ENCODE peak calls at places on chromosome 1, in ten cellular contexts. I is cardiac muscle cell, W is choroid plexus epithelial cell, A is heart left ventricle, D is fibroblast of pulmonary artery, V is astrocyte of the cerebellum, Q is pancreas, E is left ventricle myocardium inferior, N is HFF-Myc, Y is bronchial epithelial cell. F is an unnamed sample.

GRCh38 chr1:46575300-46575699 is 23.9 kb upstream of the KNCN start:
- DNase-seq in E (no peak), Y (no peak), I (no peak), A (no peak), N (no peak), W (no peak), Q (no peak), D (no peak), V (no peak), F (no peak)

GRCh38 chr1:51549901-51550300 is 30.8 kb upstream of the EPS15 start:
- DNase-seq in E (no peak), Q (no peak), I (no peak), V (no peak), D (no peak), W (no peak), A (no peak), Y (no peak), N (no peak), F (no peak)

GRCh38 chr1:11434506-11434905 is 44.4 kb upstream of the DISP3 start:
- DNase-seq in N (no peak), W (no peak), E (no peak), Q (no peak), D (no peak), A (no peak), Y (no peak), I (no peak), V (no peak), F (no peak)

GRCh38 chr1:206987873-206988272 is 17.6 kb upstream of the FCAMR start:
- DNase-seq in I (no peak), V (no peak), A (no peak), W (no peak), Y (no peak), D (no peak), Q (no peak), E (no peak), N (no peak), F (no peak)

GRCh38 chr1:41802532-41803501 is 115.9 kb downstream of the HIVEP3 start:
- DNase-seq in W (peak), D (no peak), A (peak), Y (peak), I (no peak), E (peak), Q (no peak), N (no peak), V (no peak), F (peak)

GRCh38 chr1:210739627-210740026 is 394.3 kb downstream of the KCNH1 start:
- DNase-seq in V (no peak), I (peak), W (no peak), Y (no peak), D (no peak), Q (no peak), N (no peak), E (no peak), A (no peak), F (no peak)

GRCh38 chr1:66331641-66332523 is 202.1 kb upstream of the SGIP1 start:
- DNase-seq in D (peak), A (peak), I (peak), Y (peak), Q (peak), V (peak), E (peak), W (peak), N (peak), F (peak)

GRCh38 chr1:103160281-103160680 is 52.0 kb upstream of the COL11A1 start:
- DNase-seq in W (peak), I (no peak), Y (no peak), N (no peak), E (no peak), D (no peak), A (no peak), Q (no peak), V (no peak), F (no peak)

GRCh38 chr1:58585166-58585565 is 8.1 kb upstream of the TACSTD2 start:
- DNase-seq in W (no peak), Y (peak), E (no peak), Q (no peak), I (no peak), V (no peak), A (no peak), D (no peak), N (no peak), F (no peak)

GRCh38 chr1:169115891-169116585 is 9.5 kb downstream of the ATP1B1 start:
- DNase-seq in D (peak), E (peak), A (peak), Q (peak), I (peak), V (no peak), W (peak), N (no peak), Y (peak), F (peak)

GRCh38 chr1:230113605-230114241 is 46.7 kb downstream of the GALNT2 start:
- DNase-seq in E (no peak), W (peak), A (peak), D (peak), V (no peak), I (no peak), Y (peak), N (peak), Q (no peak), F (no peak)

GRCh38 chr1:224505454-224506093 is 71.0 kb upstream of the WDR26 start:
- DNase-seq in A (no peak), Y (no peak), N (no peak), D (no peak), Q (no peak), E (no peak), W (no peak), I (no peak), V (no peak), F (no peak)

GRCh38 chr1:205470131-205470530 is 14.3 kb upstream of the BLACAT1 start:
- DNase-seq in V (no peak), A (no peak), E (no peak), N (no peak), W (no peak), I (no peak), Y (no peak), Q (no peak), D (no peak), F (no peak)

GRCh38 chr1:22224091-22224490 is 81.2 kb upstream of the WNT4 start:
- DNase-seq in N (no peak), D (no peak), E (no peak), W (no peak), Y (no peak), A (no peak), Q (no peak), I (no peak), V (no peak), F (no peak)

GRCh38 chr1:19835573-19835972 is 20.5 kb upstream of the RNF186 start:
- DNase-seq in D (no peak), N (no peak), I (no peak), Q (no peak), E (no peak), Y (no peak), V (no peak), W (no peak), A (no peak), F (no peak)

GRCh38 chr1:202710070-202711025 is at the start of gene SYT2:
- DNase-seq in E (peak), V (no peak), D (peak), I (peak), Q (peak), N (no peak), Y (no peak), W (peak), A (no peak), F (no peak)
- TF ChIP-seq CTCF in E (no peak), V (no peak), D (no peak), I (no peak), Q (no peak), N (no peak), Y (no peak), W (no peak), A (no peak), F (no peak)

GRCh38 chr1:94863297-94863911 is 43.2 kb downstream of the SLC44A3 start:
- DNase-seq in W (peak), A (no peak), Q (no peak), N (no peak), V (peak), E (no peak), I (no peak), D (peak), Y (peak), F (no peak)

GRCh38 chr1:94864821-94865220 is 44.7 kb downstream of the SLC44A3 start:
- DNase-seq in A (peak), W (peak), I (peak), D (peak), E (no peak), Y (peak), Q (no peak), V (no peak), N (no peak), F (no peak)

GRCh38 chr1:94863919-94864318 is 43.8 kb downstream of the SLC44A3 start:
- DNase-seq in N (peak), W (peak), D (peak), E (no peak), Y (peak), Q (no peak), I (no peak), V (peak), A (no peak), F (peak)

GRCh38 chr1:94866178-94866822 is 46.1 kb downstream of the SLC44A3 start:
- DNase-seq in Q (no peak), A (no peak), D (peak), E (no peak), V (peak), I (peak), Y (no peak), N (peak), W (peak), F (no peak)

GRCh38 chr1:94865369-94865768 is 45.2 kb downstream of the SLC44A3 start:
- DNase-seq in N (no peak), D (peak), Y (peak), E (no peak), Q (no peak), W (peak), A (no peak), I (no peak), V (peak), F (no peak)
- H3K4me3 ChIP-seq in N (no peak), D (no peak), Y (no peak), E (no peak), Q (no peak), W (no peak), A (no peak), I (no peak), V (no peak), F (no peak)

GRCh38 chr1:167728818-167729410 is 7.1 kb downstream of the MPZL1 start:
- DNase-seq in Y (no peak), A (no peak), E (no peak), D (no peak), I (no peak), W (no peak), V (no peak), Q (no peak), N (no peak), F (no peak)
- TF ChIP-seq CTCF in Y (no peak), A (no peak), E (no peak), D (no peak), I (no peak), W (no peak), V (no peak), Q (no peak), N (no peak), F (no peak)

DNA sequence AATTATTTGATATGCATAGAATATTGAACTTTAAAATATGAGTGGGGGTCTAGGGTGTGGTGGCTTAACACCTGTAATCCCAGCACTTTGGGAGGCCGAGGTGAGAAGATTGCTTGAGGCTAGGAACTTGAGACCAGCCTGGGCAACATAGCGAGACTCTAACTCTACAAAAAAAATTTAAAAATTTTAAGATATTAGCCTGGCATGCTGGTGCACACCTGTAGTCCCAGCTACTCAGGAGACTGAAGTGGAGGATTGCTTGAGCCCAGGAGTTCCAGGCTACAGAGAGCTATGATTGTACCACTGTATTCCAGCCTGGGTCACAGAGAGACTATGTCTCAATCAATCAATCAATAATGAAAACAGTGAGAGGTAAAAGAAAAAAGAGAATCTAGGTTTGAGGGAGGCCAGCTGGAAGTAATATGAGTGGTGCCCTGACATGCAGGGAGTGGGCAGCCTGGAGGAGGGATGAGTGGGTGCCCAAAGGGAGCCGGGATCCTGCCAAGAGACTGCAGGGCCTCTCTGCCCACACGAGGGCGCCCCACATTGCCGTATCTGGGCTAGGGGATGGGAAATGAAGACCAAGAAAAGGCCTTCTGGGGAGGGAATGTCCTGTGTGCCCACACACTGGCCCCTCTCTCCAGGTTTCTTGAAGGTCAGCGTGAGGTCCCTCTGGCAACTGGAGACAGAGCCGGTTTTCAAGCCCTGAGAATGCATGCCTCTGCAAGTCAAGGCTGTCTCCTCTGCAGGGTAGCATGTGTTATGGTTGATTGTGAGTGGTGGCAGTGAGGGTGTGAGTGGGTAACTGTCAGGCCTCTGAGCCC is 93.9 kb upstream of the PPM1J start:
- DNase-seq in Q (peak), N (no peak), W (peak), V (no peak), I (peak), A (peak), Y (peak), D (peak), E (peak), F (peak)
- H3K4me3 ChIP-seq in Q (no peak), N (no peak), W (no peak), V (no peak), I (no peak), A (no peak), Y (no peak), D (no peak), E (no peak), F (no peak)

DNA sequence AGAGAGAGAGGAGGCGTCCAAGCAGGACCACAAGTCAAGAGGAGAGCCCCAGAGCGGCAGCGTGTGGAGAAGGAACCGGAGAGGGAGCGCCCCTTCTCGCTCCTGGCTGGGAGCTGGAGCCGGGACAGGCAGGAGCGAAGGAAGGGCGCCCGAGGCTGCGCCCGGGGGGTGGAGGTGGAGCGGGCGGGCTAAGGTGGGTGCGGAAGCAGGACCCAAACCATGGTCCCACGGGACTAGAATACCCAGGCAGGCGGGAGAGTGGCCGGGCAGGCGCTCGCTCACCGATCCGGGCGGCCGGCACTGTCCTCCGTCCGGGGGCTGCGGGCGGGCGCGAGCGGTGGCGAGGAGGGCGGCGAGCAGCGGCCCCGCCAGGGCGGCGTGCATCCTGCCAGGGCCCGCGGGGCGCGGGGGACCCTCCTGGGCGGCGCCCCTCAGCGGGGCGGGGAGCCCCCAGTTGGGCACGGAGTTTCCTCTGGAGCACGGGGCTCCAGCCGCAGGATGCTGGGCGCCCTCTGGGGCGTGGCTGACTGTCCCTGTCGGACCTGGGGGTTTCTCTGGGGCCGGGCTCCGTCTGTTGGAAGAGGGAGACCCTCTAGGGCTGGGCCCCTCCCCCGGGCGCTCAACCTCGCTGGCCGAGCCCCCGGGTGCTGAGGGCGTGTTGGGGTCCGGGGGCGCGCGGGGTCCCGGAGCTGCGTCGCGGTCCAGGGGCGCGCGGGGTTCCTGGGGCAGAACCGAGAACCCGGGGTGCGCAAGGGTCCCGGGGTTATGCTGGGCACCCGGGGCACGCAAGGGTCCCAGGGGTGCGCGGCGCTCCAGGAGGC is 569 bp downstream of the TRABD2B start:
- DNase-seq in E (no peak), I (peak), N (no peak), V (no peak), Q (peak), Y (no peak), D (no peak), W (peak), A (peak), F (no peak)
- TF ChIP-seq CTCF in E (no peak), I (no peak), N (no peak), V (no peak), Q (no peak), Y (no peak), D (no peak), W (no peak), A (no peak), F (no peak)

DNA sequence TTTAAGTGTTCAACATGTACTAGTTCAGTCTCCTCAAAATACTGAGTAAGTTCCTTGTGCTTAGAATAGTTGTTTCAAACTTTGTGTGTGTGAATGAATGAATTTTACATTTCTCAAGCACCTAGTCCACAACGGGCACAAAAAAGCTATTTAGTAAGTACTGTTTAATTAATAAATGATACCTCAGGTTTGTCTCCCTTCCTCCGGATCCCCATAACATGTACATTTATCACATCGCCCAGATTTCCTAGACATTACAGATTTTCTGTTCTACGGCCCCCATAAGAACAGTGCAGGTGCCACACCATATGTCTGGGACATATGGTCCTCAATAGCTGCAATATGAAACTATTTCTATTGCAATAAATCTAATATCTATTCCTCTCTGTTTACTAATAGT is 1.3 kb upstream of the TTF2 start:
- DNase-seq in A (no peak), E (no peak), Y (no peak), D (no peak), W (no peak), Q (no peak), V (no peak), I (no peak), N (no peak), F (no peak)
- H3K4me3 ChIP-seq in A (no peak), E (peak), Y (peak), D (no peak), W (no peak), Q (peak), V (peak), I (peak), N (peak), F (no peak)

DNA sequence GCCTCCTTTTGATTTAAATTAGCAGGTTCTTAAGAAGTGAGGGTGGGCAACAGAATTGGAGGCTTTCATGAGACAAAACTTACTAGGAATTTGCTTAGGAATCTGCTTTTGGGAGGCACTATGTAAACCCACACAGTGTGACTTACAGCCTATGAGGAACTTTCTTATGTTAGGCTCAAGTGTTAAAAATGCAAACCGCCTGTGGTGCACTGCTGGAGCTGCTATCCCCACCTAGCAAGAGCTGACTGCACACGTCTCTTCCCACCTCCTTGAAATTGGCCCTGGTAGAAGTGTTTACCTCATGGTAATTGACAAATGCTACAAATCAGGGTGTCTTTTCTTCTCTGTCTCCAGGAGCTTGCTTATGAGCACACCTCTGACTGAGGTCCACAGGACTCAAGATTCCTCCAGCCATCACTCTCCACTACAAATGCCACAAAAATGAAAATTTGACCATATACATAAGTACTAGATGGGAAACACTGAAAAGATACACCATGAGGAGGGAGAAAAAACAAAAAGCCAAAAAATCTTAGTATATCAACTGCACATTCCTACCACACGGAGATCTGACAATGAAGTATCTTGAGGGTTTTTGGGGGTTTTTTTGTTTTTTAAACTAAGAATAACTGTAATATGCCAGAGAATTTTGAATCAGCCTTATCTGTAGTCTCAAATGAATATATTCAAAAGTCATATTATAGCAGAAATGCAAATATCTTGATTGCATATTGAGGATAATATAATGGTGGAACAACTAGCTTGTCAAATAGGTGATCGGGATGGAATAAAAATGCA is 18.2 kb upstream of the NPL start:
- DNase-seq in E (no peak), N (no peak), I (no peak), Y (no peak), D (no peak), Q (no peak), V (no peak), W (no peak), A (no peak), F (no peak)
- TF ChIP-seq CTCF in E (peak), N (no peak), I (peak), Y (no peak), D (peak), Q (no peak), V (no peak), W (peak), A (no peak), F (no peak)

DNA sequence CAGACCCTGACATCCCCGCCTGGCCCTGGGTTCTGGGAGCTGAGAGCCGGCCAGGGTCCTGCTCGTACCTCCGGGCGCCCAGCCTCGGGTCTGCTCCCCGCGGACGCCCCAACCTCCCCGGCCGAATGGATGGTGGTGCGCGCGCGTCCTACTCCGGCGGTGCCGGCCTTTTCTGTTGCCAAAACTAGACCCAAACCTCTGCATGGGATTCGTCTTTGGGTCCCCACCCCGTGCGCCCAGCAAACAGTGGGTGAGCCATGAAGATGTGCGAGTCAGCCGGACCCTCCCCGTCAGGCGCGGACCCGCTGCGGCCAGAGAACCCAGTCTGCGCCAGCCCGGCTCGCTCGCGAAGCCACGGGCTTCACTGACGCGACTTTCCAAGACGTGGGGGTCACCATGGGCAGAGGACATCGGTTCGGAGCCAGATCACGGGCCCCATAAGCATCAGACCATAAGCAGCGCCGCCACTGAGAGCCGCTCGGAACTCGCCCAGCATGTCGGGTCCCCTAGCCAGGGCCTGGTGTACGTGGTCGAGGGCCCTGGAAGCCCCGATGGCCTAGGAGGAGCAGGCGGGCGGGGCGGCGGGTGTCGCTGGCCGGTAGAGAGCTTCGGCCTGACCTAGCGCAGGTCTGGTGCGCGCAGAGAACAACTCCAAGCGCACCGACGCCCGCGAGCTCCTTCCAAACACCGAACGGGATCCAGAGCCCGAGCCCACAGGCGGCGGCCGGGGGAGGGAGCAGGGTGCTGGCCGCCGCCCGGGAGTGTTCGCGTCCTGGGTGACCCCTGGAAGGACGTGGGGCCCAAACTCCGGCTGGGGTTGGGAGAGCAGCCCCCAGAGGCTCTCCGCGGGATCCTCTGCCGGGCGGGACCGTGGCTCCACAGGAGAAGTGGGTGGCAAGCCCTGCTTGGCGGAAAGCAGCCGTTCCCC is 1.0 kb upstream of the TP73 start:
- DNase-seq in N (no peak), D (no peak), I (no peak), V (no peak), W (no peak), A (no peak), Y (no peak), Q (peak), E (no peak), F (no peak)
- H3K4me3 ChIP-seq in N (no peak), D (no peak), I (no peak), V (no peak), W (no peak), A (peak), Y (no peak), Q (no peak), E (peak), F (no peak)

GRCh38 chr1:193786041-193786440 is 599.6 kb upstream of the B3GALT2 start:
- DNase-seq in V (no peak), W (no peak), Q (no peak), A (no peak), I (no peak), E (no peak), Y (no peak), D (no peak), N (no peak), F (no peak)

GRCh38 chr1:193786996-193787546 is 600.7 kb upstream of the B3GALT2 start:
- DNase-seq in E (no peak), W (no peak), Y (no peak), N (no peak), I (no peak), V (no peak), D (no peak), A (no peak), Q (no peak), F (no peak)
- TF ChIP-seq CTCF in E (no peak), W (no peak), Y (no peak), N (no peak), I (no peak), V (no peak), D (no peak), A (no peak), Q (no peak), F (no peak)

F was measured in lung.